ENCODE peak calls at places on chromosomes 2 and 18, in eight cellular contexts. One of them, this sample, is unnamed.

GRCh38 chr18:21489119-21489750 is 111.3 kb downstream of the ESCO1 start:
- DNase-seq in psoas muscle: no peak
- DNase-seq in CD4-positive, alpha-beta memory T cell: peak
- DNase-seq in HepG2: peak
- DNase-seq in progenitor cell of endocrine pancreas: no peak
- DNase-seq in stimulated activated naive CD8-positive, alpha-beta T cell treated with anti-CD3 and anti-CD28 coated beads, Interleukin-15, Interleukin-2, amounts not matched to agents 100 U/mL and 50 U/mL, for 24 hours: peak
- DNase-seq in naive thymus-derived CD4-positive, alpha-beta T cell: no peak
- DNase-seq in heart right ventricle: no peak
- DNase-seq in this sample: no peak

GRCh38 chr2:150767924-150768801 is 280.7 kb upstream of the RND3 start:
- DNase-seq in psoas muscle: no peak
- DNase-seq in CD4-positive, alpha-beta memory T cell: no peak
- DNase-seq in HepG2: no peak
- DNase-seq in progenitor cell of endocrine pancreas: no peak
- DNase-seq in stimulated activated naive CD8-positive, alpha-beta T cell treated with anti-CD3 and anti-CD28 coated beads, Interleukin-15, Interleukin-2, amounts not matched to agents 100 U/mL and 50 U/mL, for 24 hours: no peak
- DNase-seq in naive thymus-derived CD4-positive, alpha-beta T cell: no peak
- DNase-seq in heart right ventricle: no peak
- DNase-seq in this sample: no peak

GRCh38 chr2:36294290-36294689 is 61.3 kb upstream of the CRIM1 start:
- DNase-seq in psoas muscle: no peak
- DNase-seq in CD4-positive, alpha-beta memory T cell: no peak
- DNase-seq in HepG2: no peak
- DNase-seq in progenitor cell of endocrine pancreas: no peak
- DNase-seq in stimulated activated naive CD8-positive, alpha-beta T cell treated with anti-CD3 and anti-CD28 coated beads, Interleukin-15, Interleukin-2, amounts not matched to agents 100 U/mL and 50 U/mL, for 24 hours: peak
- DNase-seq in naive thymus-derived CD4-positive, alpha-beta T cell: no peak
- DNase-seq in heart right ventricle: no peak
- DNase-seq in this sample: no peak

GRCh38 chr2:20565101-20565622 is 85.7 kb downstream of the HS1BP3 start:
- DNase-seq in psoas muscle: no peak
- DNase-seq in CD4-positive, alpha-beta memory T cell: no peak
- DNase-seq in HepG2: no peak
- DNase-seq in progenitor cell of endocrine pancreas: no peak
- DNase-seq in stimulated activated naive CD8-positive, alpha-beta T cell treated with anti-CD3 and anti-CD28 coated beads, Interleukin-15, Interleukin-2, amounts not matched to agents 100 U/mL and 50 U/mL, for 24 hours: no peak
- DNase-seq in naive thymus-derived CD4-positive, alpha-beta T cell: no peak
- DNase-seq in heart right ventricle: no peak
- DNase-seq in this sample: no peak

GRCh38 chr2:229952256-229952835 is 30.0 kb downstream of the FBXO36 start:
- DNase-seq in psoas muscle: no peak
- DNase-seq in CD4-positive, alpha-beta memory T cell: no peak
- DNase-seq in HepG2: no peak
- DNase-seq in progenitor cell of endocrine pancreas: no peak
- DNase-seq in stimulated activated naive CD8-positive, alpha-beta T cell treated with anti-CD3 and anti-CD28 coated beads, Interleukin-15, Interleukin-2, amounts not matched to agents 100 U/mL and 50 U/mL, for 24 hours: no peak
- DNase-seq in naive thymus-derived CD4-positive, alpha-beta T cell: no peak
- DNase-seq in heart right ventricle: no peak
- DNase-seq in this sample: no peak

GRCh38 chr18:31190919-31191318 is 28.3 kb upstream of the DSC1 start:
- DNase-seq in psoas muscle: no peak
- DNase-seq in CD4-positive, alpha-beta memory T cell: no peak
- DNase-seq in HepG2: no peak
- DNase-seq in progenitor cell of endocrine pancreas: no peak
- DNase-seq in stimulated activated naive CD8-positive, alpha-beta T cell treated with anti-CD3 and anti-CD28 coated beads, Interleukin-15, Interleukin-2, amounts not matched to agents 100 U/mL and 50 U/mL, for 24 hours: no peak
- DNase-seq in naive thymus-derived CD4-positive, alpha-beta T cell: no peak
- DNase-seq in heart right ventricle: no peak
- DNase-seq in this sample: no peak

GRCh38 chr2:28695245-28695647 is 56.4 kb upstream of the PPP1CB start:
- DNase-seq in psoas muscle: no peak
- DNase-seq in CD4-positive, alpha-beta memory T cell: no peak
- DNase-seq in HepG2: no peak
- DNase-seq in progenitor cell of endocrine pancreas: no peak
- DNase-seq in stimulated activated naive CD8-positive, alpha-beta T cell treated with anti-CD3 and anti-CD28 coated beads, Interleukin-15, Interleukin-2, amounts not matched to agents 100 U/mL and 50 U/mL, for 24 hours: no peak
- DNase-seq in naive thymus-derived CD4-positive, alpha-beta T cell: no peak
- DNase-seq in heart right ventricle: no peak
- DNase-seq in this sample: no peak

GRCh38 chr18:78757014-78757413 is 222.6 kb upstream of the SALL3 start:
- DNase-seq in psoas muscle: no peak
- DNase-seq in CD4-positive, alpha-beta memory T cell: no peak
- DNase-seq in HepG2: no peak
- DNase-seq in progenitor cell of endocrine pancreas: no peak
- DNase-seq in stimulated activated naive CD8-positive, alpha-beta T cell treated with anti-CD3 and anti-CD28 coated beads, Interleukin-15, Interleukin-2, amounts not matched to agents 100 U/mL and 50 U/mL, for 24 hours: no peak
- DNase-seq in naive thymus-derived CD4-positive, alpha-beta T cell: no peak
- DNase-seq in heart right ventricle: no peak
- DNase-seq in this sample: peak

GRCh38 chr2:233690444-233690843 is 2.2 kb upstream of the UGT1A6 start:
- DNase-seq in psoas muscle: no peak
- DNase-seq in CD4-positive, alpha-beta memory T cell: no peak
- DNase-seq in HepG2: no peak
- DNase-seq in progenitor cell of endocrine pancreas: no peak
- DNase-seq in stimulated activated naive CD8-positive, alpha-beta T cell treated with anti-CD3 and anti-CD28 coated beads, Interleukin-15, Interleukin-2, amounts not matched to agents 100 U/mL and 50 U/mL, for 24 hours: no peak
- DNase-seq in naive thymus-derived CD4-positive, alpha-beta T cell: no peak
- DNase-seq in heart right ventricle: no peak
- DNase-seq in this sample: no peak

GRCh38 chr2:16006537-16007166 is 66.3 kb downstream of the MYCN start:
- DNase-seq in psoas muscle: no peak
- DNase-seq in CD4-positive, alpha-beta memory T cell: no peak
- DNase-seq in HepG2: no peak
- DNase-seq in progenitor cell of endocrine pancreas: no peak
- DNase-seq in stimulated activated naive CD8-positive, alpha-beta T cell treated with anti-CD3 and anti-CD28 coated beads, Interleukin-15, Interleukin-2, amounts not matched to agents 100 U/mL and 50 U/mL, for 24 hours: no peak
- DNase-seq in naive thymus-derived CD4-positive, alpha-beta T cell: no peak
- DNase-seq in heart right ventricle: no peak
- DNase-seq in this sample: no peak

GRCh38 chr2:41136966-41137494 is 685.1 kb upstream of the SLC8A1 start:
- DNase-seq in psoas muscle: no peak
- DNase-seq in CD4-positive, alpha-beta memory T cell: no peak
- DNase-seq in HepG2: no peak
- DNase-seq in progenitor cell of endocrine pancreas: no peak
- DNase-seq in stimulated activated naive CD8-positive, alpha-beta T cell treated with anti-CD3 and anti-CD28 coated beads, Interleukin-15, Interleukin-2, amounts not matched to agents 100 U/mL and 50 U/mL, for 24 hours: no peak
- DNase-seq in naive thymus-derived CD4-positive, alpha-beta T cell: no peak
- DNase-seq in heart right ventricle: no peak
- DNase-seq in this sample: no peak

GRCh38 chr18:80197490-80197889 is 49.8 kb downstream of the PARD6G start:
- DNase-seq in psoas muscle: no peak
- DNase-seq in CD4-positive, alpha-beta memory T cell: no peak
- DNase-seq in HepG2: no peak
- DNase-seq in progenitor cell of endocrine pancreas: no peak
- DNase-seq in stimulated activated naive CD8-positive, alpha-beta T cell treated with anti-CD3 and anti-CD28 coated beads, Interleukin-15, Interleukin-2, amounts not matched to agents 100 U/mL and 50 U/mL, for 24 hours: no peak
- DNase-seq in naive thymus-derived CD4-positive, alpha-beta T cell: no peak
- DNase-seq in heart right ventricle: no peak
- DNase-seq in this sample: no peak

GRCh38 chr2:88932677-88933076 is 241.2 kb downstream of the RPIA start:
- DNase-seq in psoas muscle: no peak
- DNase-seq in CD4-positive, alpha-beta memory T cell: no peak
- DNase-seq in HepG2: no peak
- DNase-seq in progenitor cell of endocrine pancreas: no peak
- DNase-seq in stimulated activated naive CD8-positive, alpha-beta T cell treated with anti-CD3 and anti-CD28 coated beads, Interleukin-15, Interleukin-2, amounts not matched to agents 100 U/mL and 50 U/mL, for 24 hours: no peak
- DNase-seq in naive thymus-derived CD4-positive, alpha-beta T cell: no peak
- DNase-seq in heart right ventricle: no peak
- DNase-seq in this sample: no peak

GRCh38 chr18:28115149-28115550 is 61.8 kb downstream of the CDH2 start:
- DNase-seq in psoas muscle: no peak
- DNase-seq in CD4-positive, alpha-beta memory T cell: no peak
- DNase-seq in HepG2: peak
- DNase-seq in progenitor cell of endocrine pancreas: no peak
- DNase-seq in stimulated activated naive CD8-positive, alpha-beta T cell treated with anti-CD3 and anti-CD28 coated beads, Interleukin-15, Interleukin-2, amounts not matched to agents 100 U/mL and 50 U/mL, for 24 hours: no peak
- DNase-seq in naive thymus-derived CD4-positive, alpha-beta T cell: no peak
- DNase-seq in heart right ventricle: no peak
- DNase-seq in this sample: no peak

GRCh38 chr2:100106460-100106859 is 35.9 kb downstream of the AFF3 start:
- DNase-seq in psoas muscle: no peak
- DNase-seq in CD4-positive, alpha-beta memory T cell: no peak
- DNase-seq in HepG2: no peak
- DNase-seq in progenitor cell of endocrine pancreas: no peak
- DNase-seq in stimulated activated naive CD8-positive, alpha-beta T cell treated with anti-CD3 and anti-CD28 coated beads, Interleukin-15, Interleukin-2, amounts not matched to agents 100 U/mL and 50 U/mL, for 24 hours: no peak
- DNase-seq in naive thymus-derived CD4-positive, alpha-beta T cell: no peak
- DNase-seq in heart right ventricle: no peak
- DNase-seq in this sample: no peak

GRCh38 chr2:224802407-224802806 is 86.2 kb upstream of the CCDC195 start:
- DNase-seq in psoas muscle: no peak
- DNase-seq in CD4-positive, alpha-beta memory T cell: no peak
- DNase-seq in HepG2: no peak
- DNase-seq in progenitor cell of endocrine pancreas: no peak
- DNase-seq in stimulated activated naive CD8-positive, alpha-beta T cell treated with anti-CD3 and anti-CD28 coated beads, Interleukin-15, Interleukin-2, amounts not matched to agents 100 U/mL and 50 U/mL, for 24 hours: no peak
- DNase-seq in naive thymus-derived CD4-positive, alpha-beta T cell: no peak
- DNase-seq in heart right ventricle: no peak
- DNase-seq in this sample: no peak

GRCh38 chr18:76351961-76352581 is 143.0 kb downstream of the ZNF516 start:
- DNase-seq in psoas muscle: peak
- DNase-seq in CD4-positive, alpha-beta memory T cell: no peak
- DNase-seq in HepG2: peak
- DNase-seq in progenitor cell of endocrine pancreas: no peak
- DNase-seq in stimulated activated naive CD8-positive, alpha-beta T cell treated with anti-CD3 and anti-CD28 coated beads, Interleukin-15, Interleukin-2, amounts not matched to agents 100 U/mL and 50 U/mL, for 24 hours: no peak
- DNase-seq in naive thymus-derived CD4-positive, alpha-beta T cell: no peak
- DNase-seq in heart right ventricle: peak
- DNase-seq in this sample: peak